ENCODE peak calls at places on chromosomes 5 and 9, in five cellular contexts. One of them, this sample, is unnamed. For H3K4me1, the result is how much of the 10 kb centered on the place peaks cover.

GRCh38 chr5:128777052-128777451 is 188.2 kb upstream of the SLC27A6 start:
- DNase-seq in left ventricle myocardium inferior: no peak
- DNase-seq in tibial artery: no peak
- DNase-seq in testis: no peak
- DNase-seq in heart right ventricle: no peak
- DNase-seq in this sample: no peak

GRCh38 chr9:101486693-101487442 is 46.8 kb upstream of the RNF20 start:
- DNase-seq in left ventricle myocardium inferior: peak
- DNase-seq in tibial artery: peak
- DNase-seq in testis: peak
- DNase-seq in heart right ventricle: peak
- DNase-seq in this sample: no peak

GRCh38 chr5:65394078-65394477 is 87.6 kb downstream of the ADAMTS6 start:
- DNase-seq in left ventricle myocardium inferior: peak
- DNase-seq in tibial artery: peak
- DNase-seq in testis: no peak
- DNase-seq in heart right ventricle: peak
- DNase-seq in this sample: no peak

GRCh38 chr9:90025816-90026215 is 421.0 kb downstream of the GADD45G start:
- DNase-seq in left ventricle myocardium inferior: no peak
- DNase-seq in tibial artery: no peak
- DNase-seq in testis: no peak
- DNase-seq in heart right ventricle: no peak
- DNase-seq in this sample: no peak

GRCh38 chr5:132010645-132011560 is 555 bp downstream of the ACSL6 start:
- DNase-seq in left ventricle myocardium inferior: no peak
- DNase-seq in tibial artery: peak
- DNase-seq in testis: no peak
- DNase-seq in heart right ventricle: no peak
- DNase-seq in this sample: no peak

GRCh38 chr5:95043234-95043633 is 241.7 kb downstream of the MCTP1 start:
- DNase-seq in left ventricle myocardium inferior: no peak
- DNase-seq in tibial artery: peak
- DNase-seq in testis: no peak
- DNase-seq in heart right ventricle: no peak
- DNase-seq in this sample: no peak

GRCh38 chr5:96196890-96197289 is 235.2 kb upstream of the ELL2 start:
- DNase-seq in left ventricle myocardium inferior: no peak
- DNase-seq in tibial artery: no peak
- DNase-seq in testis: no peak
- DNase-seq in heart right ventricle: no peak
- DNase-seq in this sample: no peak

GRCh38 chr9:15161744-15162143 is 145.3 kb downstream of the TTC39B start:
- DNase-seq in left ventricle myocardium inferior: no peak
- DNase-seq in tibial artery: no peak
- DNase-seq in testis: no peak
- DNase-seq in heart right ventricle: no peak
- DNase-seq in this sample: no peak

GRCh38 chr5:642481-642880 is 30.3 kb downstream of the CEP72 start:
- DNase-seq in left ventricle myocardium inferior: no peak
- DNase-seq in tibial artery: no peak
- DNase-seq in testis: no peak
- DNase-seq in heart right ventricle: no peak
- DNase-seq in this sample: no peak

GRCh38 chr5:54329731-54330709 is 19.6 kb upstream of the ARL15 start:
- DNase-seq in left ventricle myocardium inferior: no peak
- DNase-seq in tibial artery: no peak
- DNase-seq in testis: no peak
- DNase-seq in heart right ventricle: no peak
- DNase-seq in this sample: no peak

GRCh38 chr9:134220311-134220710 is 55.9 kb upstream of the RNU6ATAC start:
- DNase-seq in left ventricle myocardium inferior: no peak
- DNase-seq in tibial artery: no peak
- DNase-seq in testis: no peak
- DNase-seq in heart right ventricle: no peak
- DNase-seq in this sample: no peak

GRCh38 chr5:170144286-170145023 is 38.8 kb downstream of the FOXI1 start:
- DNase-seq in left ventricle myocardium inferior: no peak
- DNase-seq in tibial artery: no peak
- DNase-seq in testis: no peak
- DNase-seq in heart right ventricle: no peak
- DNase-seq in this sample: no peak

GRCh38 chr5:142095651-142096330 is 12.8 kb upstream of the NDFIP1 start:
- DNase-seq in left ventricle myocardium inferior: no peak
- DNase-seq in tibial artery: peak
- DNase-seq in testis: peak
- DNase-seq in heart right ventricle: peak
- DNase-seq in this sample: peak

GRCh38 chr5:82004511-82004910 is 32.7 kb downstream of the ATG10 start:
- DNase-seq in left ventricle myocardium inferior: no peak
- DNase-seq in tibial artery: no peak
- DNase-seq in testis: no peak
- DNase-seq in heart right ventricle: no peak
- DNase-seq in this sample: no peak

GRCh38 chr9:121916008-121916407 is 177.1 kb downstream of the TTLL11 start:
- DNase-seq in left ventricle myocardium inferior: no peak
- DNase-seq in tibial artery: no peak
- DNase-seq in testis: no peak
- DNase-seq in heart right ventricle: no peak
- DNase-seq in this sample: no peak

GRCh38 chr9:33161011-33161588 is 6.0 kb downstream of the B4GALT1 start:
- DNase-seq in left ventricle myocardium inferior: peak
- DNase-seq in tibial artery: peak
- DNase-seq in testis: peak
- DNase-seq in heart right ventricle: peak
- DNase-seq in this sample: no peak

GRCh38 chr9:36433386-36433785 is 33.3 kb upstream of the RNF38 start:
- DNase-seq in left ventricle myocardium inferior: no peak
- DNase-seq in tibial artery: no peak
- DNase-seq in testis: no peak
- DNase-seq in heart right ventricle: no peak
- DNase-seq in this sample: no peak

GRCh38 chr9:123064662-123065061 is 31.2 kb downstream of the GPR21 start:
- DNase-seq in left ventricle myocardium inferior: no peak
- DNase-seq in tibial artery: no peak
- DNase-seq in testis: no peak
- DNase-seq in heart right ventricle: no peak
- DNase-seq in this sample: no peak

GRCh38 chr5:61701877-61702602 is 370.0 kb downstream of the ZSWIM6 start:
- DNase-seq in left ventricle myocardium inferior: no peak
- DNase-seq in tibial artery: no peak
- DNase-seq in testis: no peak
- DNase-seq in heart right ventricle: no peak
- DNase-seq in this sample: no peak

GRCh38 chr5:95900383-95900958 is 61.2 kb downstream of the ELL2 start:
- DNase-seq in left ventricle myocardium inferior: no peak
- DNase-seq in tibial artery: no peak
- DNase-seq in testis: peak
- DNase-seq in heart right ventricle: peak
- DNase-seq in this sample: no peak

GRCh38 chr9:4050686-4051315 is 249.1 kb downstream of the GLIS3 start:
- DNase-seq in left ventricle myocardium inferior: no peak
- DNase-seq in tibial artery: no peak
- DNase-seq in testis: no peak
- DNase-seq in heart right ventricle: no peak
- DNase-seq in this sample: no peak

GRCh38 chr5:150266807-150267408 is 22.7 kb downstream of the CAMK2A start:
- DNase-seq in left ventricle myocardium inferior: no peak
- DNase-seq in tibial artery: no peak
- DNase-seq in testis: no peak
- DNase-seq in heart right ventricle: no peak
- DNase-seq in this sample: no peak

GRCh38 chr5:73493421-73493820 is 4.8 kb upstream of the BTF3 start:
- DNase-seq in left ventricle myocardium inferior: no peak
- DNase-seq in tibial artery: no peak
- DNase-seq in testis: no peak
- DNase-seq in heart right ventricle: no peak
- DNase-seq in this sample: no peak

GRCh38 chr9:12764150-12764549 is 10.7 kb upstream of the LURAP1L start:
- DNase-seq in left ventricle myocardium inferior: no peak
- DNase-seq in tibial artery: no peak
- DNase-seq in testis: no peak
- DNase-seq in heart right ventricle: no peak
- DNase-seq in this sample: no peak

GRCh38 chr9:131276891-131277672 is 772 bp upstream of the FAM78A start:
- DNase-seq in left ventricle myocardium inferior: no peak
- DNase-seq in tibial artery: no peak
- DNase-seq in testis: peak
- DNase-seq in heart right ventricle: no peak
- DNase-seq in this sample: no peak

DNA sequence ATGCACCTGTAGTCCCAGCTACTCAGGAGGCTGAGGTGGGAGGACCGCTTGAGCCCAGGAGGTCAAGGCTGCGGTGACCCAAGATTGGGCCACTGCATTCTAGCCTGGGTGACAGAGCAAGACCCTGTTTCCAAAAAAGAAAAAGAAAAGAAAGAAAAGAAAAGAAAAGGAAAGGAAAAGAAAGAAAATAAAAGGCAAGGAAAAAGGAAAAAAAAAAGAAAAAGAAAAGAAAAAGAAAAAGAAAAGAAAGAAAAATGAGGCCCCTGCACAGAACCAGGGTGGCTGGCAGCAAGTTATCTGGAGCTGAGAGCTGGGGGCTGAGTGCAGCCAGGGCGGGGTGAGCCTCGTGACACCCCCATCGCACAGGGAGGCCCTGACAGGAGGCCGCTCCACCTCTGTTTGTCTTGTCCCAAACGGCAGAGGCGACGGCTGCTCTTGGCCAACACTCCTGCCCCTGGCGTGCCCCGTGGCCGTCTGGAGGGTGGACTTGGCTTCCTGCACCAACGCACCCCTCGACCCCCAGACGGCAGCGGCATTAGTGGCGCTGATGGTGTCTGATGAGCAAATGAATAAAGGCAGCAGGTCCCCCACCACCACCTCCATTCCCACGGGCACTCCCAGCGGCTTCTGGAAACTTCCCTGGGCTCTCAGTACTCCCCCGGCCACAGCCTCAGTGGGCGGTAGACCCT is 16.7 kb downstream of the EXD3 start:
- DNase-seq in left ventricle myocardium inferior: no peak
- DNase-seq in tibial artery: no peak
- DNase-seq in testis: no peak
- DNase-seq in heart right ventricle: no peak
- DNase-seq in this sample: no peak
- H3K4me3 ChIP-seq in left ventricle myocardium inferior: peak
- H3K4me3 ChIP-seq in tibial artery: peak
- H3K4me3 ChIP-seq in testis: peak
- H3K4me3 ChIP-seq in heart right ventricle: no peak
- H3K4me3 ChIP-seq in this sample: peak

DNA sequence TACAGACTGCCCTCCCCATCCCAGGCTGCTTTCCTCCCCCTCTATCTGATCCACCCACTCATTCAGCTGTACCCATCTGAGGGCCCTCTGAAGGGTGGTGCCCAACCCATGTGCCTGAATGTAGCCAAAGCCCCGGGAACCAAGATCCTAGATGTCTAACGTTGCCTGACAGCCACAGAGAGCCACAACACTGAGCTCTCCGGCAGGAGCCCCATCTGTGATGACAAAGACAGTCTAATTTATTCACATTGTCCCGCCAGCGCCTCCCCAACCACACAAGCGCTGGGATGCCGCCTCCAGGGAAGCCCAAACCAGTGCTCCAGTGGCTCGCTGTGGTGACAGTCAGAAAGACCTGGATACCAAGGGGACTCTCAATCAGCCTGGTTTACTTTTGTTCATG is 8.4 kb downstream of the IGFBPL1 start:
- DNase-seq in left ventricle myocardium inferior: no peak
- DNase-seq in tibial artery: no peak
- DNase-seq in testis: no peak
- DNase-seq in heart right ventricle: no peak
- DNase-seq in this sample: no peak
- H3K4me1 ChIP-seq in left ventricle myocardium inferior: under half
- H3K4me1 ChIP-seq in tibial artery: under half
- H3K4me1 ChIP-seq in testis: under half
- H3K4me1 ChIP-seq in heart right ventricle: under half
- H3K4me1 ChIP-seq in this sample: under half

GRCh38 chr9:126325779-126326178 is 850 bp upstream of the MVB12B start:
- DNase-seq in left ventricle myocardium inferior: no peak
- DNase-seq in tibial artery: no peak
- DNase-seq in testis: no peak
- DNase-seq in heart right ventricle: no peak
- DNase-seq in this sample: no peak
- H3K4me3 ChIP-seq in left ventricle myocardium inferior: peak
- H3K4me3 ChIP-seq in tibial artery: peak
- H3K4me3 ChIP-seq in testis: peak
- H3K4me3 ChIP-seq in heart right ventricle: peak
- H3K4me3 ChIP-seq in this sample: peak

GRCh38 chr5:75935572-75935971 is 147.6 kb upstream of the SV2C start:
- DNase-seq in left ventricle myocardium inferior: no peak
- DNase-seq in tibial artery: no peak
- DNase-seq in testis: no peak
- DNase-seq in heart right ventricle: no peak
- DNase-seq in this sample: no peak

GRCh38 chr5:75928992-75929391 is 154.2 kb upstream of the SV2C start:
- DNase-seq in left ventricle myocardium inferior: no peak
- DNase-seq in tibial artery: no peak
- DNase-seq in testis: no peak
- DNase-seq in heart right ventricle: no peak
- DNase-seq in this sample: no peak

GRCh38 chr5:75931175-75931574 is 152.0 kb upstream of the SV2C start:
- DNase-seq in left ventricle myocardium inferior: no peak
- DNase-seq in tibial artery: no peak
- DNase-seq in testis: no peak
- DNase-seq in heart right ventricle: no peak
- DNase-seq in this sample: no peak

DNA sequence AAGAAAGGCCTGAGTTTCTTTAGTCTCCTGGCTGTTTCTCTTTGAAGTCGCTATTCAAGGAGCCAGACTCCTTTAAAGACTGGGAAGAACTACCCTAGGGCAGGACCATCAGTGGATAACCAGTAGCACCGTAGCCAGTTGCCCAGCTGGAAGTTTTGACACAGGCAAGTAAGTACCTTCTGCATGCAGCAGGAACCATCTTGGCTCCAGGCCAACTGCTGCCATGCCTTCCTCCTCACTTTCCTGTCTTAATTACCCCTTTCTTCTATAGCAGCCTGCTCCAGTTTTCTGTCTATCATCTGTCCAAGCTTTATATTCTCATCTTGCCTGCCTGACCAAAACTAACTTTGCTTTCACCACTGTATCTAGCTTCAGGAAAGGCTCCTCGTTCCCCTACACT is 149.7 kb upstream of the SV2C start:
- DNase-seq in left ventricle myocardium inferior: no peak
- DNase-seq in tibial artery: no peak
- DNase-seq in testis: no peak
- DNase-seq in heart right ventricle: no peak
- DNase-seq in this sample: no peak
- H3K4me1 ChIP-seq in left ventricle myocardium inferior: under half
- H3K4me1 ChIP-seq in tibial artery: under half
- H3K4me1 ChIP-seq in testis: under half
- H3K4me1 ChIP-seq in heart right ventricle: under half
- H3K4me1 ChIP-seq in this sample: under half

This sample was measured in breast epithelium.